ENCODE peak calls at places on chromosome 3, in nine cellular contexts. Z is BE2C, P is SK-N-MC, V is astrocyte, C is body of pancreas, M is left lung, F is SJSA1, D is right lobe of liver, Q is NT2/D1. X is an unnamed sample. For H3K9me3, the result is how much of the 10 kb centered on the place peaks cover.

GRCh38 chr3:72488736-72489030 is 359.6 kb downstream of the SHQ1 start:
- DNase-seq in Z (no peak), P (no peak), V (peak), C (no peak), M (no peak), F (peak), D (no peak), Q (no peak), X (no peak)

GRCh38 chr3:183816681-183817080 is 8.7 kb downstream of the MAP6D1 start:
- DNase-seq in Z (no peak), P (no peak), V (no peak), C (no peak), M (no peak), F (no peak), D (no peak), Q (no peak), X (no peak)

GRCh38 chr3:29430558-29430971 is 149.7 kb downstream of the RBMS3 start:
- DNase-seq in Z (no peak), P (peak), V (peak), C (no peak), M (no peak), F (no peak), D (no peak), Q (no peak), X (no peak)

GRCh38 chr3:46086083-46086437 is 58.8 kb upstream of the XCR1 start:
- DNase-seq in Z (no peak), P (no peak), V (no peak), C (no peak), M (no peak), F (no peak), D (no peak), Q (no peak), X (no peak)

GRCh38 chr3:107235193-107235922 is 141.9 kb upstream of the CCDC54 start:
- DNase-seq in Z (peak), P (no peak), V (no peak), C (peak), M (no peak), F (no peak), D (no peak), Q (no peak), X (no peak)

GRCh38 chr3:32451049-32451659 is 51.5 kb downstream of the CMTM6 start:
- DNase-seq in Z (no peak), P (no peak), V (no peak), C (no peak), M (no peak), F (no peak), D (no peak), Q (no peak), X (no peak)

GRCh38 chr3:195179782-195180489 is 91.0 kb downstream of the XXYLT1 start:
- DNase-seq in Z (no peak), P (no peak), V (no peak), C (no peak), M (peak), F (no peak), D (no peak), Q (no peak), X (no peak)

GRCh38 chr3:40173291-40173710 is 136.2 kb upstream of the EIF1B start:
- DNase-seq in Z (no peak), P (no peak), V (no peak), C (no peak), M (no peak), F (no peak), D (no peak), Q (no peak), X (no peak)

GRCh38 chr3:12965999-12966846 is 107.0 kb downstream of the IQSEC1 start:
- DNase-seq in Z (no peak), P (no peak), V (no peak), C (no peak), M (peak), F (no peak), D (no peak), Q (no peak), X (no peak)

GRCh38 chr3:184874709-184875644 is 63.0 kb downstream of the VPS8 start:
- DNase-seq in Z (peak), P (peak), V (peak), C (no peak), M (no peak), F (no peak), D (no peak), Q (peak), X (no peak)

GRCh38 chr3:153055217-153055616 is 106.8 kb upstream of the RAP2B start:
- DNase-seq in Z (no peak), P (no peak), V (no peak), C (no peak), M (no peak), F (no peak), D (no peak), Q (no peak), X (no peak)

GRCh38 chr3:19799887-19800286 is 134.1 kb downstream of the EFHB start:
- DNase-seq in Z (no peak), P (no peak), V (no peak), C (no peak), M (no peak), F (no peak), D (no peak), Q (no peak), X (no peak)

GRCh38 chr3:77247063-77247462 is 207.2 kb downstream of the ROBO2 start:
- DNase-seq in Z (no peak), P (no peak), V (no peak), C (no peak), M (no peak), F (no peak), D (no peak), Q (no peak), X (no peak)

GRCh38 chr3:64489361-64490044 is 198.3 kb downstream of the ADAMTS9 start:
- DNase-seq in Z (peak), P (no peak), V (peak), C (peak), M (peak), F (no peak), D (no peak), Q (peak), X (no peak)

GRCh38 chr3:105369501-105370371 is 3.0 kb downstream of the ALCAM start:
- DNase-seq in Z (peak), P (peak), V (peak), C (peak), M (peak), F (peak), D (peak), Q (no peak), X (peak)

GRCh38 chr3:133964547-133964946 is 65.2 kb downstream of the SLCO2A1 start:
- DNase-seq in Z (no peak), P (no peak), V (no peak), C (no peak), M (no peak), F (no peak), D (no peak), Q (no peak), X (no peak)

GRCh38 chr3:133944181-133944580 is 48.5 kb upstream of the RAB6B start:
- DNase-seq in Z (no peak), P (no peak), V (peak), C (no peak), M (no peak), F (peak), D (no peak), Q (no peak), X (no peak)

GRCh38 chr3:39407259-39407629 is 724 bp downstream of the RPSA start:
- DNase-seq in Z (no peak), P (no peak), V (no peak), C (no peak), M (no peak), F (no peak), D (no peak), Q (no peak), X (no peak)

GRCh38 chr3:108037770-108038169 is 53.1 kb downstream of the CD47 start:
- DNase-seq in Z (no peak), P (no peak), V (no peak), C (no peak), M (no peak), F (no peak), D (no peak), Q (no peak), X (no peak)

GRCh38 chr3:159840900-159841299 is 147.7 kb upstream of the IL12A start:
- DNase-seq in Z (no peak), P (no peak), V (no peak), C (no peak), M (no peak), F (no peak), D (no peak), Q (no peak), X (no peak)

GRCh38 chr3:131543714-131544113 is 40.9 kb upstream of the MRPL3 start:
- DNase-seq in Z (peak), P (no peak), V (peak), C (peak), M (peak), F (no peak), D (peak), Q (no peak), X (peak)

GRCh38 chr3:145904138-145904537 is 256.8 kb downstream of the PLOD2 start:
- DNase-seq in Z (no peak), P (no peak), V (no peak), C (no peak), M (no peak), F (no peak), D (no peak), Q (no peak), X (no peak)

GRCh38 chr3:4099607-4100006 is 203.6 kb upstream of the SETMAR start:
- DNase-seq in Z (no peak), P (no peak), V (no peak), C (no peak), M (no peak), F (no peak), D (no peak), Q (no peak), X (no peak)

GRCh38 chr3:149581248-149581647 is 76.6 kb downstream of the WWTR1 start:
- DNase-seq in Z (no peak), P (no peak), V (peak), C (no peak), M (no peak), F (no peak), D (no peak), Q (no peak), X (no peak)

GRCh38 chr3:88150771-88151170 is 1.0 kb downstream of the C3orf38 start:
- DNase-seq in Z (no peak), P (no peak), V (no peak), C (no peak), M (no peak), F (no peak), D (no peak), Q (no peak), X (no peak)

GRCh38 chr3:77449459-77449858 is 409.6 kb downstream of the ROBO2 start:
- DNase-seq in Z (no peak), P (no peak), V (no peak), C (no peak), M (no peak), F (no peak), D (no peak), Q (no peak), X (no peak)

GRCh38 chr3:32685604-32686185 is 707 bp downstream of the CNOT10 start:
- DNase-seq in Z (no peak), P (no peak), V (no peak), C (no peak), M (no peak), F (no peak), D (no peak), Q (peak), X (no peak)

GRCh38 chr3:149454746-149455145 is 19.8 kb upstream of the TM4SF4 start:
- DNase-seq in Z (no peak), P (no peak), V (peak), C (no peak), M (no peak), F (no peak), D (no peak), Q (no peak), X (no peak)

GRCh38 chr3:112321867-112322652 is 10.9 kb upstream of the CD200 start:
- DNase-seq in Z (peak), P (no peak), V (no peak), C (peak), M (no peak), F (no peak), D (no peak), Q (no peak), X (no peak)

GRCh38 chr3:175965036-175965435 is 1105.9 kb downstream of the NAALADL2 start:
- DNase-seq in Z (no peak), P (peak), V (peak), C (no peak), M (no peak), F (no peak), D (no peak), Q (no peak), X (no peak)
- H3K9me3 ChIP-seq in Z (under half), P (under half), V (under half), C (under half), M (under half), F (under half), D (under half), Q (under half), X (under half)

GRCh38 chr3:123920383-123920782 is 36.3 kb upstream of the MYLK start:
- DNase-seq in Z (no peak), P (no peak), V (no peak), C (no peak), M (no peak), F (no peak), D (no peak), Q (no peak), X (no peak)

GRCh38 chr3:123914829-123915228 is 30.7 kb upstream of the MYLK start:
- DNase-seq in Z (no peak), P (no peak), V (no peak), C (no peak), M (no peak), F (no peak), D (no peak), Q (no peak), X (no peak)

GRCh38 chr3:123920868-123921267 is 36.7 kb upstream of the MYLK start:
- DNase-seq in Z (no peak), P (no peak), V (peak), C (no peak), M (no peak), F (no peak), D (no peak), Q (no peak), X (no peak)

GRCh38 chr3:123919353-123919752 is 35.2 kb upstream of the MYLK start:
- DNase-seq in Z (no peak), P (no peak), V (no peak), C (no peak), M (peak), F (no peak), D (peak), Q (no peak), X (no peak)
- H3K9me3 ChIP-seq in Z (under half), P (under half), V (under half), C (under half), M (under half), F (under half), D (under half), Q (under half), X (under half)

GRCh38 chr3:147422934-147423599 is 13.9 kb downstream of the ZIC1 start:
- DNase-seq in Z (no peak), P (no peak), V (no peak), C (no peak), M (no peak), F (no peak), D (no peak), Q (no peak), X (no peak)
- H3K9me3 ChIP-seq in Z (under half), P (under half), V (under half), C (under half), M (under half), F (under half), D (under half), Q (under half), X (under half)

GRCh38 chr3:110944782-110945181 is 126.8 kb upstream of the NECTIN3 start:
- DNase-seq in Z (no peak), P (no peak), V (no peak), C (no peak), M (no peak), F (no peak), D (no peak), Q (no peak), X (no peak)

DNA sequence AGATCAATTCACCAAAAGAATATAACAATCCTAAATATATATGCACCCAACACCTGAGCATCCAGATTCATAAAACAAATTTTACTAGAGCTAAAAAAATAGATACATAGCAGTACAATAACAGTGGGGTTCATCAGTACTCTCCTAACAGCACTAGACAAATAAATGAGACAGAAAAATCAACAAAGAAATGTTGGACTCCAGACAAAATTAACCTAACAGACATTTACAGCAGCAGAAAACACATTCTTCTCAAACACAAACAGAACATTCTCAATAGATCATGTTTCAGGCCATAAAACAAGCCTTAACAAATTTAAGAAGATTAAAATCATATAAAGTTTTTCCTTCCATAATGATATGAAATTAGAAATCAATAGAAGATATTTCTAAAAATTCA is 124.8 kb upstream of the NECTIN3 start:
- DNase-seq in Z (no peak), P (no peak), V (no peak), C (no peak), M (no peak), F (no peak), D (no peak), Q (no peak), X (no peak)
- H3K9me3 ChIP-seq in Z (under half), P (under half), V (under half), C (under half), M (under half), F (under half), D (under half), Q (under half), X (under half)

GRCh38 chr3:197249542-197249941 is 48.9 kb downstream of the DLG1 start:
- DNase-seq in Z (no peak), P (no peak), V (no peak), C (no peak), M (no peak), F (no peak), D (no peak), Q (no peak), X (no peak)

GRCh38 chr3:197242784-197243432 is 55.5 kb downstream of the DLG1 start:
- DNase-seq in Z (no peak), P (no peak), V (no peak), C (no peak), M (no peak), F (no peak), D (no peak), Q (no peak), X (no peak)

GRCh38 chr3:197248341-197248740 is 50.1 kb downstream of the DLG1 start:
- DNase-seq in Z (no peak), P (no peak), V (no peak), C (no peak), M (no peak), F (no peak), D (no peak), Q (no peak), X (no peak)

GRCh38 chr3:197241173-197241572 is 57.2 kb downstream of the DLG1 start:
- DNase-seq in Z (no peak), P (no peak), V (peak), C (no peak), M (no peak), F (no peak), D (no peak), Q (no peak), X (no peak)

GRCh38 chr3:197244751-197245150 is 53.7 kb downstream of the DLG1 start:
- DNase-seq in Z (no peak), P (no peak), V (no peak), C (no peak), M (no peak), F (no peak), D (no peak), Q (no peak), X (no peak)
- H3K9me3 ChIP-seq in Z (under half), P (half or more), V (under half), C (under half), M (under half), F (under half), D (under half), Q (half or more), X (under half)

GRCh38 chr3:6622260-6622659 is 238.7 kb upstream of the GRM7 start:
- DNase-seq in Z (no peak), P (no peak), V (no peak), C (no peak), M (no peak), F (no peak), D (no peak), Q (no peak), X (no peak)

GRCh38 chr3:6622712-6623111 is 238.2 kb upstream of the GRM7 start:
- DNase-seq in Z (no peak), P (no peak), V (no peak), C (no peak), M (no peak), F (no peak), D (no peak), Q (no peak), X (no peak)
- H3K9me3 ChIP-seq in Z (under half), P (under half), V (under half), C (under half), M (under half), F (under half), D (under half), Q (under half), X (under half)

GRCh38 chr3:119427669-119428068 is 35.7 kb downstream of the TMEM39A start:
- DNase-seq in Z (no peak), P (no peak), V (no peak), C (no peak), M (no peak), F (no peak), D (no peak), Q (no peak), X (no peak)

GRCh38 chr3:119433613-119434325 is 29.6 kb downstream of the TMEM39A start:
- DNase-seq in Z (no peak), P (no peak), V (no peak), C (no peak), M (no peak), F (no peak), D (no peak), Q (no peak), X (no peak)

GRCh38 chr3:119428538-119428937 is 34.9 kb downstream of the TMEM39A start:
- DNase-seq in Z (peak), P (no peak), V (no peak), C (no peak), M (no peak), F (no peak), D (no peak), Q (peak), X (no peak)
- H3K9me3 ChIP-seq in Z (under half), P (under half), V (under half), C (under half), M (under half), F (under half), D (under half), Q (half or more), X (half or more)

GRCh38 chr3:44721231-44722102 is 8.0 kb upstream of the ZNF501 start:
- DNase-seq in Z (no peak), P (no peak), V (peak), C (no peak), M (no peak), F (no peak), D (no peak), Q (no peak), X (no peak)
- H3K9me3 ChIP-seq in Z (under half), P (under half), V (half or more), C (under half), M (under half), F (under half), D (under half), Q (half or more), X (half or more)

GRCh38 chr3:138539352-138539751 is 54.7 kb downstream of the CEP70 start:
- DNase-seq in Z (no peak), P (no peak), V (no peak), C (no peak), M (no peak), F (no peak), D (no peak), Q (no peak), X (no peak)

GRCh38 chr3:138542977-138543376 is 51.1 kb downstream of the CEP70 start:
- DNase-seq in Z (no peak), P (no peak), V (no peak), C (no peak), M (no peak), F (no peak), D (no peak), Q (no peak), X (no peak)

GRCh38 chr3:138547342-138547975 is 46.6 kb downstream of the CEP70 start:
- DNase-seq in Z (no peak), P (no peak), V (no peak), C (no peak), M (no peak), F (no peak), D (no peak), Q (no peak), X (no peak)

GRCh38 chr3:138549578-138549977 is 44.5 kb downstream of the CEP70 start:
- DNase-seq in Z (no peak), P (no peak), V (no peak), C (no peak), M (no peak), F (no peak), D (no peak), Q (no peak), X (no peak)

DNA sequence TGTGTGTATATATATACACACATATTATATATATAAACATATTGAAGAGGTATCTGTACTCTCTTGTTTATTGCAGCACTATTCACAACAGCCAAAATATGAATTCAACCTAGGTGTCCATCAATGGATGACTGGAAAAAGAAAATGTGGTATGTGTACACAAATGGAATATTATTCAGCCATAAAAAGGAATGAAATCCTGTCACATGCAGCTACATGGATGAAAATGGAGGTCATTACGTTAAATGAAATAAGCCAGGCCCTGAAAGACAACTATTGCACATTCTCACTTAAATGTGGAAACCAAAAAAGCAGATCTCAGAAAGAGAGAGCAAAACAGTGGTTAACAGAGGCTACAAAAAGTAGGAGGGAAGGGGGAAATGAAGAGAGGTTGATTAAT is 49.5 kb downstream of the CEP70 start:
- DNase-seq in Z (no peak), P (no peak), V (no peak), C (no peak), M (no peak), F (no peak), D (no peak), Q (no peak), X (no peak)
- H3K9me3 ChIP-seq in Z (under half), P (under half), V (under half), C (under half), M (under half), F (under half), D (under half), Q (half or more), X (under half)